ENCODE peak calls at places on chromosomes 3 and 15, in eight cellular contexts. C is ELF-1, Z is activated gamma-delta T cell treated with Interleukin-2 at 50 U/mL for 16 hours, F is progenitor cell of endocrine pancreas, H is NT2/D1, X is kidney tubule cell, E is ELR, V is NCI-H460. B is an unnamed sample.

GRCh38 chr3:159733194-159733860 is 255.3 kb upstream of the IL12A start:
- DNase-seq in Z (no peak), X (peak), V (no peak), C (no peak), H (no peak), F (no peak), E (peak), B (no peak)

GRCh38 chr3:37590328-37591079 is 271.2 kb upstream of the CTDSPL start:
- DNase-seq in X (no peak), Z (no peak), C (no peak), H (no peak), F (no peak), E (no peak), V (no peak), B (no peak)

GRCh38 chr3:129184396-129184656 is 630 bp upstream of the CNBP start:
- DNase-seq in E (peak), V (peak), F (peak), H (no peak), X (peak), C (no peak), Z (no peak), B (no peak)

GRCh38 chr3:127748754-127749327 is 73.5 kb downstream of the MGLL start:
- DNase-seq in C (no peak), F (no peak), E (no peak), H (no peak), X (no peak), V (no peak), Z (no peak), B (no peak)

GRCh38 chr15:33729648-33730047 is 238.6 kb upstream of the CHRM5 start:
- DNase-seq in E (peak), H (peak), V (no peak), C (peak), X (peak), F (no peak), Z (no peak), B (no peak)

GRCh38 chr3:190064112-190064511 is 56.6 kb downstream of the P3H2 start:
- DNase-seq in C (no peak), H (no peak), X (peak), E (peak), V (no peak), Z (no peak), F (no peak), B (no peak)

GRCh38 chr3:139355502-139355901 is 11.7 kb downstream of the MRPS22 start:
- DNase-seq in X (no peak), E (no peak), F (no peak), H (no peak), V (no peak), C (no peak), Z (no peak), B (no peak)

GRCh38 chr3:46059432-46059831 is 32.1 kb upstream of the XCR1 start:
- DNase-seq in H (no peak), Z (no peak), X (no peak), E (no peak), C (no peak), F (no peak), V (no peak), B (no peak)

GRCh38 chr15:74396445-74397238 is 29.2 kb upstream of the CYP11A1 start:
- DNase-seq in F (no peak), Z (peak), H (no peak), X (peak), V (no peak), C (no peak), E (peak), B (no peak)

GRCh38 chr3:195869413-195870001 is 38.8 kb downstream of the TNK2 start:
- DNase-seq in X (no peak), H (no peak), C (no peak), V (no peak), Z (no peak), E (no peak), F (no peak), B (no peak)

GRCh38 chr3:133742351-133743091 is 3.7 kb upstream of the TF start:
- DNase-seq in V (peak), Z (no peak), F (no peak), E (no peak), X (no peak), H (no peak), C (no peak), B (no peak)

GRCh38 chr3:38585791-38586420 is 63.6 kb downstream of the SCN5A start:
- DNase-seq in F (no peak), C (no peak), V (no peak), Z (no peak), E (no peak), X (no peak), H (no peak), B (no peak)

GRCh38 chr3:194009892-194010533 is 125.9 kb upstream of the HES1 start:
- DNase-seq in V (no peak), E (no peak), C (peak), H (no peak), F (no peak), Z (no peak), X (peak), B (peak)

GRCh38 chr3:15081960-15082664 is 16.8 kb downstream of the RBSN start:
- DNase-seq in V (no peak), H (no peak), X (peak), Z (no peak), C (no peak), F (no peak), E (peak), B (no peak)

GRCh38 chr3:15630646-15631350 is 29.3 kb downstream of the BTD start:
- DNase-seq in V (peak), Z (no peak), X (peak), F (no peak), C (no peak), E (peak), H (no peak), B (no peak)

B was measured in WTC11.